ENCODE peak calls at places on chromosomes 6 and 20, in eight cellular contexts. N, I, M, A, Q, O, S and P are unnamed samples.

GRCh38 chr20:59499863-59500262 is 104.5 kb upstream of the PHACTR3 start:
- DNase-seq in A (no peak), Q (no peak), S (no peak), I (no peak), O (no peak), M (no peak), N (no peak), P (no peak)

GRCh38 chr6:122048570-122048969 is 350.9 kb upstream of the HSF2 start:
- DNase-seq in I (no peak), N (no peak), A (no peak), M (no peak), S (no peak), Q (no peak), O (no peak), P (no peak)

GRCh38 chr20:50992733-50993457 is 30.0 kb downstream of the KCNG1 start:
- DNase-seq in S (no peak), M (no peak), N (no peak), I (no peak), O (peak), Q (peak), A (peak), P (no peak)

GRCh38 chr20:35699914-35700624 is 864 bp downstream of the ROMO1 start:
- DNase-seq in Q (no peak), O (no peak), N (no peak), M (no peak), I (no peak), S (no peak), A (no peak), P (no peak)

GRCh38 chr6:159815410-159815809 is 15.3 kb downstream of the PNLDC1 start:
- DNase-seq in I (no peak), S (no peak), N (no peak), O (no peak), Q (no peak), A (no peak), M (no peak), P (no peak)

GRCh38 chr6:101614774-101615173 is 221.3 kb downstream of the GRIK2 start:
- DNase-seq in N (no peak), O (no peak), A (no peak), S (no peak), I (no peak), Q (peak), M (no peak), P (no peak)

GRCh38 chr6:151276112-151276745 is 36.5 kb downstream of the AKAP12 start:
- DNase-seq in O (no peak), S (no peak), I (no peak), N (no peak), A (no peak), M (peak), Q (no peak), P (peak)

GRCh38 chr6:7114744-7115451 is 7.1 kb downstream of the RREB1 start:
- DNase-seq in I (no peak), Q (no peak), N (no peak), M (no peak), A (no peak), O (no peak), S (no peak), P (no peak)

GRCh38 chr6:53095270-53095669 is 30.1 kb downstream of the FBXO9 start:
- DNase-seq in Q (no peak), O (no peak), A (no peak), S (no peak), I (no peak), M (no peak), N (no peak), P (no peak)

GRCh38 chr6:140379919-140380318 is 1005.5 kb upstream of the CITED2 start:
- DNase-seq in M (no peak), O (no peak), N (no peak), I (no peak), A (no peak), S (no peak), Q (no peak), P (no peak)

GRCh38 chr20:45774933-45775332 is 16.8 kb downstream of the WFDC3 start:
- DNase-seq in O (no peak), M (no peak), I (no peak), S (no peak), A (no peak), Q (no peak), N (no peak), P (no peak)

GRCh38 chr6:15607603-15608002 is 55.2 kb downstream of the DTNBP1 start:
- DNase-seq in S (no peak), O (no peak), I (no peak), A (no peak), N (no peak), Q (no peak), M (no peak), P (no peak)

GRCh38 chr6:83601119-83601518 is 88.8 kb downstream of the PRSS35 start:
- DNase-seq in O (no peak), N (no peak), S (no peak), A (no peak), I (no peak), M (no peak), Q (no peak), P (no peak)

GRCh38 chr6:34657307-34657978 is 39.1 kb downstream of the ILRUN start:
- DNase-seq in Q (no peak), M (peak), I (no peak), A (peak), O (peak), N (no peak), S (no peak), P (no peak)

GRCh38 chr6:116560130-116560529 is 6.6 kb downstream of the CALHM4 start:
- DNase-seq in O (no peak), M (no peak), Q (no peak), I (no peak), N (no peak), A (no peak), S (no peak), P (no peak)